ENCODE peak calls at places on chromosomes 12 and 14, in nine cellular contexts. K is PC-9, I is left ventricle myocardium inferior, E is GM13977, V is stomach, W is body of pancreas, Z is endothelial cell, Y is ascending aorta, R is endodermal cell. F is an unnamed sample.

GRCh38 chr14:96150214-96150613 is 54.4 kb upstream of the BDKRB2 start:
- DNase-seq in Y (no peak), E (no peak), I (no peak), V (no peak), K (no peak), W (no peak), Z (no peak), R (no peak), F (no peak)

GRCh38 chr14:104023325-104024055 is 62.0 kb upstream of the ASPG start:
- DNase-seq in Y (no peak), Z (no peak), R (no peak), V (no peak), W (no peak), K (no peak), E (no peak), I (no peak), F (peak)

GRCh38 chr12:50017047-50017446 is 8.2 kb downstream of the RACGAP1 start:
- DNase-seq in Z (no peak), I (no peak), W (peak), R (peak), E (no peak), K (no peak), V (peak), Y (no peak), F (peak)

GRCh38 chr14:91867316-91867988 is at the start of gene TC2N:
- DNase-seq in W (no peak), V (no peak), Z (no peak), K (no peak), Y (no peak), R (no peak), I (no peak), E (no peak), F (no peak)

GRCh38 chr12:12791756-12792346 is 6.4 kb downstream of the APOLD1 start:
- DNase-seq in Z (no peak), E (no peak), V (no peak), W (no peak), K (no peak), Y (no peak), R (no peak), I (peak), F (no peak)

GRCh38 chr14:99230271-99231141 is 41.5 kb downstream of the BCL11B start:
- DNase-seq in Y (no peak), I (no peak), E (no peak), W (peak), V (no peak), R (peak), K (no peak), Z (no peak), F (peak)

GRCh38 chr12:5272061-5272820 is 159.7 kb upstream of the NTF3 start:
- DNase-seq in K (no peak), V (no peak), W (no peak), R (no peak), I (no peak), Z (no peak), E (no peak), Y (no peak), F (no peak)

GRCh38 chr12:4151362-4152121 is 122.0 kb upstream of the CCND2 start:
- DNase-seq in W (no peak), Z (no peak), R (peak), E (no peak), K (no peak), I (no peak), Y (no peak), V (no peak), F (no peak)

GRCh38 chr12:6699259-6699988 is 1.2 kb downstream of the PIANP start:
- DNase-seq in W (no peak), V (no peak), E (no peak), I (no peak), Z (no peak), K (no peak), Y (no peak), R (peak), F (no peak)

GRCh38 chr14:106826833-106827369 is 1300.5 kb downstream of the TMEM121 start:
- DNase-seq in Y (no peak), R (no peak), Z (no peak), W (no peak), V (no peak), E (no peak), I (no peak), K (no peak), F (no peak)

GRCh38 chr14:106831322-106831720 is 1304.9 kb downstream of the TMEM121 start:
- DNase-seq in W (peak), Z (no peak), R (peak), E (no peak), I (no peak), K (no peak), Y (no peak), V (no peak), F (no peak)
- TF ChIP-seq CTCF in W (no peak), Z (no peak), R (no peak), E (peak), I (no peak), K (peak), Y (no peak), V (no peak), F (no peak)

GRCh38 chr12:46841891-46842290 is 16.1 kb upstream of the SLC38A4 start:
- DNase-seq in W (no peak), V (no peak), Y (no peak), R (no peak), K (no peak), I (no peak), Z (no peak), E (no peak), F (no peak)
- TF ChIP-seq CTCF in W (no peak), V (no peak), Y (no peak), R (no peak), K (no peak), I (no peak), Z (no peak), E (no peak), F (no peak)

GRCh38 chr12:30754383-30754749 is 385 bp downstream of the CAPRIN2 start:
- DNase-seq in R (no peak), W (no peak), I (no peak), Y (no peak), K (no peak), Z (no peak), E (no peak), V (no peak), F (no peak)

GRCh38 chr12:30752255-30752654 is 2.5 kb downstream of the CAPRIN2 start:
- DNase-seq in W (no peak), K (no peak), R (no peak), Z (no peak), Y (no peak), E (no peak), I (no peak), V (no peak), F (no peak)

GRCh38 chr12:30753761-30754382 is 879 bp downstream of the CAPRIN2 start:
- DNase-seq in R (no peak), V (no peak), W (no peak), K (no peak), Z (peak), Y (no peak), E (no peak), I (no peak), F (peak)

GRCh38 chr12:30754750-30755394 is at the start of gene CAPRIN2:
- DNase-seq in Z (peak), R (peak), V (peak), W (peak), E (peak), Y (peak), K (peak), I (peak), F (peak)

DNA sequence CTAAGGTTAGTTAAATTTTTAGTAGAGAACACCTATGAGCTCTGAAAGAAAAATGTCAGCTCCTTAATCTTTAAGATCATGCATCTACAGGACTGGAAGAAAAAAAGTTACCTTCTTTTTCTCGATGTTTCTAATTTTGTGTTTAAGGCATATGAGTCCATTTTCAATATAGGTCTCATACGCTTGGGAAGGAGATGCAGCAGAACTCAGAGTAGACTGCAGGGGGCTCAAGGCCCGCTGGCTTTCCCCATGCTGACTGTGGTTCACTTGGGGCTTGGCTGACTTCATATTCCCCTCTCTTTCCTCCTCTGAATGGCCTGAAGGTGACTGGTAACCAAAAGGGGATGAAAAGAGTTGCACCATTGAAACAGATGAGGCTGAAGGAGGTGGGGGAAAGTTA is 1.5 kb downstream of the CAPRIN2 start:
- DNase-seq in E (peak), W (no peak), I (no peak), Y (no peak), R (peak), V (no peak), Z (peak), K (no peak), F (peak)
- TF ChIP-seq CTCF in E (peak), W (no peak), I (peak), Y (peak), R (peak), V (no peak), Z (no peak), K (peak), F (peak)

GRCh38 chr14:89288114-89288513 is 128.9 kb downstream of the FOXN3 start:
- DNase-seq in E (no peak), K (no peak), V (no peak), W (peak), Y (no peak), I (no peak), Z (no peak), R (no peak), F (no peak)

GRCh38 chr14:89291351-89291940 is 125.6 kb downstream of the FOXN3 start:
- DNase-seq in R (no peak), Z (no peak), V (no peak), E (no peak), Y (no peak), I (no peak), W (no peak), K (no peak), F (no peak)

GRCh38 chr14:89292579-89293348 is 124.3 kb downstream of the FOXN3 start:
- DNase-seq in Z (no peak), R (no peak), I (no peak), E (no peak), V (no peak), K (no peak), W (no peak), Y (no peak), F (no peak)

GRCh38 chr14:89290813-89291212 is 126.2 kb downstream of the FOXN3 start:
- DNase-seq in I (no peak), W (no peak), K (no peak), R (no peak), V (no peak), Z (no peak), Y (no peak), E (no peak), F (no peak)

GRCh38 chr14:89289477-89289876 is 127.6 kb downstream of the FOXN3 start:
- DNase-seq in Y (no peak), R (no peak), V (no peak), I (no peak), E (no peak), W (no peak), K (no peak), Z (no peak), F (no peak)
- TF ChIP-seq CTCF in Y (no peak), R (no peak), V (no peak), I (no peak), E (no peak), W (no peak), K (no peak), Z (no peak), F (no peak)

GRCh38 chr12:113167868-113168267 is 17.4 kb downstream of the DDX54 start:
- DNase-seq in E (no peak), Y (no peak), R (no peak), V (no peak), W (no peak), Z (no peak), I (no peak), K (no peak), F (no peak)

GRCh38 chr12:113171543-113171942 is 13.7 kb downstream of the DDX54 start:
- DNase-seq in K (no peak), Y (no peak), I (no peak), R (no peak), W (no peak), Z (no peak), V (no peak), E (no peak), F (no peak)

GRCh38 chr12:113170457-113170856 is 14.8 kb downstream of the DDX54 start:
- DNase-seq in R (no peak), E (no peak), V (no peak), Z (no peak), K (no peak), Y (no peak), W (no peak), I (no peak), F (no peak)

GRCh38 chr12:113170926-113171325 is 14.4 kb downstream of the DDX54 start:
- DNase-seq in Z (no peak), E (peak), I (no peak), W (no peak), V (no peak), R (no peak), Y (no peak), K (no peak), F (no peak)

DNA sequence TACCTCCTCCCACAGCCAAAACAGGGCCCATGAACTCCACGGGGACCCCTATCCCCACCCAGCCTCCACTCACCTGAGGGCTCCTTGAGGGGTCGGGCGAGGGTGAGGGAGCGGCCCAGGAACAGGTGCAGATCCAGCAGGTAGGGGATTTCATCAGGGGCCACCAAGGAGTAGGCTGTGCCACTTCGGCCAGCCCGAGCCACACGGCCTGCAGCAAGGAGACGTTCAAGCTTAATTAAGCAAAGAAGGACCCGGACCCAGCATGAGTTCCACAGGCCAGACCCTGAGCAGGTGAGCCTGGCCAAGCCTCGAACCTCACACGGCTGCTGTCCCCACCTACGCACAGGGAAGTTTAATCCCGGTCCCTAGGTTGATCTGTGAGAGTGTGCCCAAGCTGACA is 15.6 kb downstream of the DDX54 start:
- DNase-seq in I (no peak), E (no peak), Z (no peak), K (no peak), R (no peak), V (no peak), Y (no peak), W (no peak), F (no peak)
- TF ChIP-seq CTCF in I (no peak), E (no peak), Z (no peak), K (no peak), R (no peak), V (no peak), Y (no peak), W (no peak), F (no peak)

GRCh38 chr12:110245278-110245868 is 35.7 kb upstream of the ATP2A2 start:
- DNase-seq in R (peak), E (peak), Y (no peak), Z (peak), V (peak), K (no peak), W (no peak), I (peak), F (peak)
- TF ChIP-seq CTCF in R (peak), E (peak), Y (peak), Z (no peak), V (peak), K (peak), W (no peak), I (peak), F (peak)